ENCODE peak calls at places on chromosomes 3 and 15, in ten cellular contexts. P is lower leg skin, G is kidney epithelial cell, K is BJ, D is psoas muscle, T is A549, O is mucosa of gallbladder, X is adrenal gland, N is GM12891, S is NCI-H82. F is an unnamed sample.

GRCh38 chr3:195746751-195747150 is 26.0 kb downstream of the MUC20 start:
- DNase-seq in S (no peak), N (no peak), X (no peak), K (no peak), O (no peak), T (no peak), P (no peak), G (no peak), D (no peak), F (no peak)

GRCh38 chr3:42556089-42556632 is 25.6 kb downstream of the SEC22C start:
- DNase-seq in G (no peak), N (no peak), S (peak), D (no peak), K (no peak), X (no peak), T (no peak), P (no peak), O (no peak), F (no peak)

GRCh38 chr3:4848176-4848575 is 131.1 kb upstream of the BHLHE40 start:
- DNase-seq in O (no peak), G (no peak), K (no peak), D (no peak), T (no peak), N (no peak), P (no peak), S (no peak), X (no peak), F (no peak)

GRCh38 chr3:8458711-8459110 is 42.9 kb upstream of the LMCD1 start:
- DNase-seq in D (no peak), N (no peak), X (no peak), T (no peak), K (peak), P (peak), O (peak), S (no peak), G (no peak), F (no peak)

GRCh38 chr3:193211173-193211572 is 29.8 kb upstream of the PLAAT1 start:
- DNase-seq in X (no peak), G (no peak), O (no peak), D (no peak), N (no peak), T (no peak), K (no peak), S (no peak), P (no peak), F (no peak)

GRCh38 chr3:11757929-11758328 is 88.8 kb downstream of the TAMM41 start:
- DNase-seq in O (no peak), P (no peak), S (peak), T (no peak), K (no peak), G (no peak), X (no peak), D (no peak), N (no peak), F (no peak)

GRCh38 chr3:15427981-15428380 is 583 bp downstream of the EAF1 start:
- DNase-seq in O (no peak), T (no peak), N (no peak), G (no peak), S (no peak), P (no peak), K (no peak), X (no peak), D (no peak), F (no peak)

GRCh38 chr3:145422541-145422940 is 738.4 kb downstream of the PLOD2 start:
- DNase-seq in G (no peak), O (no peak), P (no peak), K (no peak), D (no peak), S (no peak), T (no peak), X (no peak), N (no peak), F (no peak)

GRCh38 chr3:46496745-46497555 is 826 bp upstream of the RTP3 start:
- DNase-seq in O (no peak), T (no peak), P (peak), K (no peak), N (no peak), S (peak), G (no peak), X (peak), D (no peak), F (no peak)

GRCh38 chr15:75620776-75621536 is 4.6 kb downstream of the SNUPN start:
- DNase-seq in N (no peak), X (peak), O (peak), G (no peak), S (no peak), T (peak), D (peak), P (peak), K (peak), F (no peak)

GRCh38 chr15:83092309-83092976 is 15.0 kb upstream of the TM6SF1 start:
- DNase-seq in X (peak), O (peak), T (no peak), D (no peak), G (no peak), N (no peak), S (peak), K (no peak), P (no peak), F (no peak)

GRCh38 chr3:37779289-37780152 is 82.2 kb upstream of the CTDSPL start:
- DNase-seq in K (no peak), X (peak), O (peak), S (peak), T (peak), N (peak), G (peak), P (no peak), D (no peak), F (peak)

GRCh38 chr15:46815765-46816164 is 901.5 kb upstream of the SEMA6D start:
- DNase-seq in N (no peak), G (no peak), S (peak), X (peak), T (no peak), D (no peak), P (no peak), K (no peak), O (peak), F (no peak)

GRCh38 chr3:177482048-177482741 is 284.9 kb upstream of the TBL1XR1 start:
- DNase-seq in T (no peak), D (no peak), N (no peak), O (no peak), G (no peak), S (no peak), X (no peak), P (no peak), K (no peak), F (no peak)

GRCh38 chr15:74787251-74788041 is 5.6 kb downstream of the CSK start:
- DNase-seq in G (no peak), T (peak), O (peak), P (peak), K (no peak), D (peak), S (peak), N (peak), X (peak), F (no peak)

GRCh38 chr3:49715611-49716121 is 3.8 kb downstream of the AMIGO3 start:
- DNase-seq in K (no peak), N (no peak), P (no peak), X (no peak), T (no peak), O (no peak), D (no peak), G (no peak), S (no peak), F (no peak)

GRCh38 chr3:185935465-185936263 is 2.1 kb downstream of the TRA2B start:
- DNase-seq in D (no peak), T (no peak), P (no peak), G (no peak), K (no peak), O (no peak), N (no peak), X (no peak), S (peak), F (no peak)

GRCh38 chr3:66948041-66948440 is 50.1 kb upstream of the KBTBD8 start:
- DNase-seq in T (no peak), D (no peak), P (no peak), K (no peak), O (no peak), N (no peak), G (no peak), X (no peak), S (no peak), F (no peak)

GRCh38 chr3:113297741-113298320 is 86.5 kb downstream of the BOC start:
- DNase-seq in G (no peak), S (no peak), K (no peak), X (no peak), D (no peak), O (no peak), P (no peak), T (no peak), N (no peak), F (no peak)

GRCh38 chr15:68205949-68206539 is 912 bp upstream of the CALML4 start:
- DNase-seq in O (peak), T (no peak), K (no peak), X (peak), D (peak), G (no peak), N (no peak), P (peak), S (no peak), F (no peak)

GRCh38 chr3:63975705-63976104 is 47.6 kb downstream of the PSMD6 start:
- DNase-seq in P (peak), N (no peak), D (peak), X (peak), G (no peak), T (no peak), S (peak), O (no peak), K (no peak), F (no peak)

GRCh38 chr3:52848617-52849016 is 13.8 kb upstream of the MUSTN1 start:
- DNase-seq in N (no peak), G (peak), K (peak), S (no peak), O (no peak), P (no peak), D (peak), T (peak), X (no peak), F (no peak)

GRCh38 chr3:55690746-55691540 is 203.8 kb upstream of the WNT5A start:
- DNase-seq in P (no peak), S (peak), O (no peak), G (peak), X (no peak), K (no peak), T (no peak), D (no peak), N (no peak), F (no peak)

F was measured in LoVo.